ENCODE peak calls at places on chromosomes 5 and 9, in nine cellular contexts. D is heart left ventricle; Q is body of pancreas; B is thyroid gland; C is CD8-positive, alpha-beta T cell; U is left ventricle myocardium inferior; T is GM23248; Y is CD8-positive, alpha-beta memory T cell; F is neuronal stem cell. I is an unnamed sample.

GRCh38 chr9:73180373-73180772 is 28.7 kb downstream of the ANXA1 start:
- DNase-seq in D (peak; percentile 25), Q (no peak), B (no peak), C (no peak), U (no peak), T (peak; percentile 83), Y (no peak), F (no peak), I (peak; percentile 32)

GRCh38 chr5:89967806-89968444 is 441.6 kb downstream of the CETN3 start:
- DNase-seq in D (no peak), Q (no peak), B (no peak), C (no peak), U (no peak), T (peak; percentile 44), Y (no peak), F (no peak), I (peak; percentile 38)

GRCh38 chr5:135236951-135237791 is 161.9 kb downstream of the MACROH2A1 start:
- DNase-seq in D (no peak), Q (peak; percentile 8), B (no peak), C (peak; percentile 35), U (peak; percentile 27), T (no peak), Y (no peak), F (no peak), I (no peak)

GRCh38 chr5:54091416-54092130 is 218.8 kb downstream of the ARL15 start:
- DNase-seq in D (peak; percentile 70), Q (no peak), B (no peak), C (no peak), U (peak; percentile 30), T (no peak), Y (no peak), F (no peak), I (no peak)

GRCh38 chr5:126376443-126376842 is 46.8 kb upstream of the GRAMD2B start:
- DNase-seq in D (no peak), Q (no peak), B (peak; percentile 25), C (no peak), U (no peak), T (no peak), Y (no peak), F (no peak), I (no peak)

GRCh38 chr9:97412628-97413382 is 909 bp downstream of the TDRD7 start:
- DNase-seq in D (no peak), Q (no peak), B (no peak), C (no peak), U (no peak), T (peak; percentile 7), Y (no peak), F (peak; percentile 15), I (no peak)

GRCh38 chr5:96885518-96886338 is 9.4 kb downstream of the ERAP2 start:
- DNase-seq in D (no peak), Q (no peak), B (no peak), C (no peak), U (no peak), T (no peak), Y (peak; percentile 58), F (no peak), I (no peak)

GRCh38 chr5:80083115-80083890 is 48.2 kb downstream of the THBS4 start:
- DNase-seq in D (no peak), Q (peak; percentile 17), B (peak; percentile 14), C (peak; percentile 61), U (no peak), T (peak; percentile 94), Y (no peak), F (peak; percentile 51), I (peak; percentile 30)

DNA sequence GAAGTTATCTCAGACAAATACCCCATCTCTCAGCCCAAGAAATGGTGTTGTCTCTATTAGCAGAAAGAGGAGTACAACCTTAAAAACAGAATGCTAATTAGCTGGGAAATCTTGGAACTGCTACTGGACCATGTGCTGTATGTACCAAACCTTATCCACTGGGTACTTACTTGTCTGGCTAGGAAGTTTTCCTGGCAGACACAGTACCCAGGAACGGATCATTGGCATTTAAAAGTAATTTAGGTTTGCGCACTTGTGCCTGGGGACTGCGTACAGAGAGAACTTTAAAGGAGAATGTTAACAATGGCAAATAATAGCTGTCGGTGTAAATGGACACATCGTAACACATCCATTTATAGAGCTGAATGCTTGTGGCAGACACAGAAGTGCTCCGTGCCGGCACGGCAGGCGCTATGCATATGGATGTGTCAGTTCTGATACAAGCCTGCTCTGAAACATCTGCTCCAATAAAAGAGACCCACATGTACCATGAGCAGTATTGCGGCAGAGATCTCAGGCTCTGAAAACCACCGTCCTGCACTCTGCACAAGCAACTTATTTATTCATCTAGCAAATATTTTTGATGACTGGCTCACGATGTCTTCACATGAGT is 290.6 kb upstream of the PANK3 start:
- DNase-seq in D (peak; percentile 67), Q (no peak), B (no peak), C (no peak), U (no peak), T (no peak), Y (no peak), F (no peak), I (no peak)
- H3K4me3 ChIP-seq in D (no peak overlapping the region), Q (no peak overlapping the region), B (no peak overlapping the region), C (no peak overlapping the region), U (peak overlapping the region; percentile 23), T (no peak overlapping the region), Y (no peak overlapping the region), F (no peak overlapping the region), I (no peak overlapping the region)

DNA sequence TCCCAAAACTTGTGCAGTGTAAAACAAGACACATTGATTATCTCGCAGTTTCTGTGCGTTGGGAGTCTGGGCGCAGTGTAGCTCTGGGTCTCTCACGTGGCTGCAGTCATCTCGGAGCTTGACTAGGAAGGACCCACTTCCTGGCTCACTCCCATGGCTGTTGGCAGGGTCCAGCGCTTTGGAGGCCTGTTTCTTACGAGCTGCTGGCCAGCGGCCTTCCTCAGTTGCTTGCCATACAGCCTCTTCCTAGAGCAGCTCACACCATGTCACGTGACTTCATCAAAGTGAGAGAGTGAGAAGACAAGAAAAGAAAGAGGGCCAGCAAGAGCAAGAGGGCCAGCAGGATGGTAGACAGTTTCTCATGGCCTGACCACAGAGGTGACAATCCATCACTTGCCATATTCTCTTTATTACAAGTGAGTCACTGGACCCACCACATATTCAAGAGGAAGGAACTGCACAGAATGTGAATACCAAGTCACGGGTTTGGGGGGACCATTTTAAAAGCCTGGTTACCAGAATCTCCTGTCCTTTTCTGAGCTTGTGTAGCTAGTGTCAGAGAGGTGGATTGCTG is 36.2 kb downstream of the MCCC2 start:
- DNase-seq in D (peak; percentile 35), Q (no peak), B (no peak), C (no peak), U (no peak), T (no peak), Y (no peak), F (no peak), I (no peak)
- H3K4me3 ChIP-seq in D (no peak overlapping the region), Q (no peak overlapping the region), B (no peak overlapping the region), C (no peak overlapping the region), U (no peak overlapping the region), T (no peak overlapping the region), Y (no peak overlapping the region), F (no peak overlapping the region), I (no peak overlapping the region)

GRCh38 chr5:501833-502184 is 22.4 kb downstream of the SLC9A3 start:
- DNase-seq in D (no peak), Q (no peak), B (no peak), C (no peak), U (no peak), T (peak; percentile 28), Y (no peak), F (no peak), I (no peak)
- H3K4me3 ChIP-seq in D (no peak overlapping the region), Q (no peak overlapping the region), B (no peak overlapping the region), C (no peak overlapping the region), U (peak overlapping the region; percentile 44), T (no peak overlapping the region), Y (no peak overlapping the region), F (no peak overlapping the region), I (no peak overlapping the region)

GRCh38 chr5:76606665-76607064 is 16.5 kb downstream of the F2RL2 start:
- DNase-seq in D (no peak), Q (no peak), B (no peak), C (no peak), U (no peak), T (no peak), Y (no peak), F (no peak), I (no peak)
- H3K4me3 ChIP-seq in D (no peak overlapping the region), Q (no peak overlapping the region), B (no peak overlapping the region), C (no peak overlapping the region), U (no peak overlapping the region), T (no peak overlapping the region), Y (no peak overlapping the region), F (no peak overlapping the region), I (no peak overlapping the region)

GRCh38 chr9:21998026-21998425 is 3.4 kb downstream of the CDKN2B-AS1 start:
- DNase-seq in D (no peak), Q (no peak), B (no peak), C (no peak), U (no peak), T (no peak), Y (no peak), F (no peak), I (no peak)
- H3K4me3 ChIP-seq in D (no peak overlapping the region), Q (no peak overlapping the region), B (no peak overlapping the region), C (no peak overlapping the region), U (no peak overlapping the region), T (no peak overlapping the region), Y (no peak overlapping the region), F (no peak overlapping the region), I (no peak overlapping the region)

DNA sequence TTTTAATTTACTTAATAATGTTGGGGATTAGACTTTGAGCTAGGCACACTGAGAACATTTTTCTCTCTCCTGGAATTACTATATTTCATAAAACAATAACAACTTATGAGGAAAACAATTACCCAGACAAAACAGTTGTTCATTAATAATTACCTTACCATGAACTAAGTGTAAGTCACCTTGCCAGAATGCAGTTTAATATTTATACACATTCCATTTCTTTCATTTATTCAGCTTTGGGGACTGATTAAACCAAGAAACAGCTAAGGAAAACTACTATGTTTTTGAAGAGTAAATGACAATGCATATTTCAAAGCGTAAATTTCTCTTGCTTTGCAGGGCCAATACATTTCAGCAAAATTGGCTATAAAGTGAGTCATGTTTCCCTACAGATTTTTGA is 616.2 kb downstream of the PRELID2 start:
- DNase-seq in D (no peak), Q (no peak), B (no peak), C (no peak), U (no peak), T (no peak), Y (no peak), F (no peak), I (no peak)
- H3K4me3 ChIP-seq in D (no peak overlapping the region), Q (no peak overlapping the region), B (no peak overlapping the region), C (no peak overlapping the region), U (no peak overlapping the region), T (no peak overlapping the region), Y (no peak overlapping the region), F (no peak overlapping the region), I (no peak overlapping the region)

I was measured in skeletal muscle cell.